ENCODE peak calls at places on chromosomes 5 and 9, in five cellular contexts. V, J, C, H and G are unnamed samples.

GRCh38 chr5:78300464-78301045 is 6.1 kb upstream of the AP3B1 start:
- DNase-seq in J (no peak), V (no peak), C (peak; percentile 23), H (peak; percentile 34), G (no peak)

GRCh38 chr9:93820667-93821306 is 134.4 kb downstream of the BARX1 start:
- DNase-seq in H (no peak), J (no peak), V (no peak), C (no peak), G (no peak)

GRCh38 chr9:71921190-71921814 is 9.9 kb downstream of the C9orf85 start:
- DNase-seq in H (peak; percentile 9), C (no peak), J (no peak), V (no peak), G (no peak)

GRCh38 chr5:40497573-40497972 is 182.1 kb upstream of the PTGER4 start:
- DNase-seq in V (no peak), H (no peak), J (no peak), C (peak; percentile 65), G (no peak)

GRCh38 chr5:92810036-92810435 is 771.0 kb downstream of the NR2F1-AS1 start:
- DNase-seq in V (no peak), C (no peak), H (no peak), J (no peak), G (no peak)

GRCh38 chr5:147051193-147051592 is 172.6 kb upstream of the PPP2R2B start:
- DNase-seq in C (no peak), V (no peak), J (no peak), H (peak; percentile 29), G (no peak)

GRCh38 chr5:56516034-56516433 is 282.9 kb upstream of the ANKRD55 start:
- DNase-seq in V (no peak), H (no peak), C (no peak), J (no peak), G (no peak)

GRCh38 chr9:71916834-71917534 is 5.5 kb downstream of the C9orf85 start:
- DNase-seq in C (no peak), H (no peak), V (no peak), J (no peak), G (no peak)

GRCh38 chr5:39765381-39765780 is 340.6 kb upstream of the DAB2 start:
- DNase-seq in V (no peak), H (peak; percentile 11), J (no peak), C (peak; percentile 60), G (no peak)

GRCh38 chr5:68898961-68899471 is 194.8 kb upstream of the SLC30A5 start:
- DNase-seq in C (peak; percentile 25), V (no peak), H (peak; percentile 82), J (no peak), G (no peak)

GRCh38 chr5:134465856-134466240 is 54.2 kb upstream of the CDKN2AIPNL start:
- DNase-seq in J (peak; percentile 91), V (peak; percentile 92), C (peak; percentile 90), H (peak; percentile 94), G (peak; percentile 87)

GRCh38 chr5:115599924-115600323 is 2.4 kb downstream of the TICAM2 start:
- DNase-seq in J (no peak), H (no peak), C (no peak), V (no peak), G (no peak)

GRCh38 chr5:115601709-115602584 is at the start of gene TICAM2:
- DNase-seq in J (peak; percentile 59), C (peak; percentile 67), V (peak; percentile 67), H (peak; percentile 67), G (peak; percentile 70)

GRCh38 chr5:115602585-115603125 is 376 bp upstream of the TICAM2 start:
- DNase-seq in C (no peak), V (no peak), J (no peak), H (no peak), G (no peak)

GRCh38 chr5:115600771-115601170 is 1.5 kb downstream of the TICAM2 start:
- DNase-seq in V (no peak), H (peak; percentile 50), C (peak; percentile 63), J (no peak), G (no peak)

DNA sequence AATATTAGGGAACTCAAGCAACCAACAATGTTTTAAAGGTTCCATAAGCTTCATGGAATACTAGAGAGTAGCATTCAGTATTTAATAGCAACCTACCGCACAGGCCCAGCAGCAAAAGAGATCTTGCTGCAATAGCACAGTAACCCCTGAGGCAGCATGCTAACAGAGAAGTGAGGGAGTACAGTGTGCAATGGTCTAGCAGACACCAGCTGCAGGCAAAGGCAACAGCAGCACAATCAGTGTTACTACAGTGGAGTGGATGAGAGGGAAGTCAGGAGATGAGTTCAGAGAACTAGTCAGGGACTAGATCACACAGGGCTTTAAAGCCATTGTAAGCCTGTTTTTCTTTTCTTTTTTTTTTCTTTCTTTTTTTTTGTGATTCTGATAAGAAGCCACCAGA is 2.8 kb downstream of the TICAM2 start:
- DNase-seq in C (peak; percentile 56), H (peak; percentile 77), V (no peak), J (no peak), G (no peak)
- H3K27ac ChIP-seq in C (no peak overlapping the region), H (no peak overlapping the region), V (peak overlapping the region; percentile 95), J (no peak overlapping the region), G (no peak overlapping the region)

GRCh38 chr9:97855486-97855875 is 2.5 kb downstream of the FOXE1 start:
- DNase-seq in V (no peak), J (no peak), C (no peak), H (no peak), G (no peak)
- H3K27me3 ChIP-seq in V (no peaks in the 10 kb centered on the region), J (peaks cover 2% of the 10 kb centered on the region), C (peaks cover 95% of the 10 kb centered on the region), H (peaks cover 91% of the 10 kb centered on the region), G (peaks cover 100% of the 10 kb centered on the region)

DNA sequence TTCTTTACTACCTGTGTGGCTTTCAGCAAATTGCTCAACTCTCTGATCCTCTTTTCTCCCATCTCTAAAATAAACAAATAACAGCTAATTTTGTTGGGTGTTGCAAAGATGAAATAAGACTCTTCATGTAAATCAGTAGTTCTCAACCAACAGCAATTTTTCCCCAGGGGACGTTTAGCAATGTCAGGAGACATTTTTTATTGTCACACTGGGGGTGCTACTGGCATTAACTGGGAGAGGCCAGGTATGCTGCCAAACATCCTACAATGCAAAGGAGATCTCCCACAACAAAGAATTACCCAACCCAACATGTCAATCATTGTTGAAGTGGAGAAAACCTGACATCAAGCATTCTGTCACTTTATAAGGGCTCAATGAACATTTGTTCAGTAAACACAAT is 19.7 kb downstream of the ADRA1B start:
- DNase-seq in H (no peak), J (no peak), V (no peak), C (no peak), G (no peak)
- H3K27ac ChIP-seq in H (no peak overlapping the region), J (no peak overlapping the region), V (no peak overlapping the region), C (no peak overlapping the region), G (no peak overlapping the region)

GRCh38 chr9:137311171-137311970 is 9.3 kb upstream of the NRARP start:
- DNase-seq in H (no peak), J (no peak), C (peak; percentile 33), V (no peak), G (no peak)
- H3K27me3 ChIP-seq in H (peaks cover 66% of the 10 kb centered on the region), J (no peaks in the 10 kb centered on the region), C (peaks cover 4% of the 10 kb centered on the region), V (no peaks in the 10 kb centered on the region), G (peaks cover 35% of the 10 kb centered on the region)

DNA sequence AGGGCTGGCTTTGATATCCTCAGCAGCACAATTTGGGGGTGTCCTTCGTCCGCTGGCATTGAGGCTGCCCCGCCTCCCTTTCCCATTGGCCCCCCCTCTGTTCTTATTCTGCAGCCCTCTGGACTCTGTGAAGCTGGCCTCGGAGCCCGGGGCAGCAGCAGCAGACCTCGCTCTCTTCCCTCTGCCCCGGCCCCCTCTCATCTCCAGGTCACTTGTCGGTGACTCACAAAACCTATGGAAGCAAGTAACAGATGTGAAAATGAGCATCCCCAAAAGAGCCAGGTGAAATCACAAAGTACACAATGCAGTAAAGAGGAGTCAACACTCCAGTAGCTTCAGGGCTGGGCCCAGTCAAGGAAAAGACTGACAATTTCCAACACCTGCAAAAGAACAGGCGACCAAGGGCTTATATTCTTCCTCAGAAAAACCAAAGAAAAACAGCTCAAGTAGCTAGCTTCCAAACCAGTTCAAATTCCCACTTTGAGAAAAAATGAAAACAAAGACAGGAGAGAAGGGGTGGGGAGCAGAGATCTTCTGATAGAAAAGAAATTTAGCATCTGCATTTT is 97.5 kb downstream of the ZNF608 start:
- DNase-seq in C (no peak), V (no peak), H (no peak), J (no peak), G (no peak)
- H3K27ac ChIP-seq in C (peak overlapping the region; percentile 55), V (peak overlapping the region; percentile 81), H (peak overlapping the region; percentile 65), J (no peak overlapping the region), G (peak overlapping the region; percentile 85)

GRCh38 chr5:1871441-1871840 is 11.3 kb downstream of the IRX4 start:
- DNase-seq in J (no peak), C (no peak), V (no peak), H (no peak), G (no peak)
- H3K27me3 ChIP-seq in J (no peaks in the 10 kb centered on the region), C (peaks cover 53% of the 10 kb centered on the region), V (no peaks in the 10 kb centered on the region), H (peaks cover 77% of the 10 kb centered on the region), G (peaks cover 41% of the 10 kb centered on the region)